ENCODE peak calls at places on chromosomes 13 and 19, in seven cellular contexts. One of them, this sample, is unnamed.

GRCh38 chr13:44128522-44128921 is 245.1 kb upstream of the SERP2 start:
- DNase-seq in tibial artery: no peak
- DNase-seq in psoas muscle: peak
- DNase-seq in fibroblast of villous mesenchyme: no peak
- DNase-seq in epithelial cell of esophagus: no peak
- DNase-seq in AG04450: no peak
- DNase-seq in tibial nerve: no peak
- DNase-seq in this sample: no peak

GRCh38 chr19:46133101-46133627 is 8.7 kb upstream of the IGFL3 start:
- DNase-seq in fibroblast of villous mesenchyme: peak
- DNase-seq in AG04450: peak
- DNase-seq in tibial nerve: no peak
- DNase-seq in psoas muscle: no peak
- DNase-seq in epithelial cell of esophagus: peak
- DNase-seq in tibial artery: no peak
- DNase-seq in this sample: peak

GRCh38 chr13:106514928-106515634 is 20.4 kb downstream of the EFNB2 start:
- DNase-seq in tibial artery: no peak
- DNase-seq in epithelial cell of esophagus: no peak
- DNase-seq in psoas muscle: no peak
- DNase-seq in tibial nerve: no peak
- DNase-seq in fibroblast of villous mesenchyme: no peak
- DNase-seq in AG04450: no peak
- DNase-seq in this sample: no peak

GRCh38 chr19:55383789-55384575 is at the start of gene TMEM238:
- DNase-seq in fibroblast of villous mesenchyme: peak
- DNase-seq in AG04450: no peak
- DNase-seq in tibial artery: no peak
- DNase-seq in psoas muscle: peak
- DNase-seq in tibial nerve: no peak
- DNase-seq in epithelial cell of esophagus: peak
- DNase-seq in this sample: peak

GRCh38 chr19:17762505-17763229 is 11.4 kb downstream of the FCHO1 start:
- DNase-seq in tibial artery: no peak
- DNase-seq in fibroblast of villous mesenchyme: peak
- DNase-seq in tibial nerve: no peak
- DNase-seq in psoas muscle: no peak
- DNase-seq in epithelial cell of esophagus: peak
- DNase-seq in AG04450: no peak
- DNase-seq in this sample: peak

GRCh38 chr19:5212101-5212500 is 128.5 kb downstream of the PTPRS start:
- DNase-seq in tibial nerve: no peak
- DNase-seq in psoas muscle: no peak
- DNase-seq in tibial artery: no peak
- DNase-seq in AG04450: no peak
- DNase-seq in epithelial cell of esophagus: no peak
- DNase-seq in fibroblast of villous mesenchyme: no peak
- DNase-seq in this sample: no peak

GRCh38 chr13:99981115-99982020 is at the start of gene ZIC2:
- DNase-seq in AG04450: no peak
- DNase-seq in tibial artery: no peak
- DNase-seq in fibroblast of villous mesenchyme: peak
- DNase-seq in tibial nerve: no peak
- DNase-seq in epithelial cell of esophagus: peak
- DNase-seq in psoas muscle: no peak
- DNase-seq in this sample: no peak

GRCh38 chr19:18558202-18558555 is 509 bp downstream of the KXD1 start:
- DNase-seq in tibial nerve: no peak
- DNase-seq in tibial artery: no peak
- DNase-seq in psoas muscle: no peak
- DNase-seq in epithelial cell of esophagus: no peak
- DNase-seq in fibroblast of villous mesenchyme: no peak
- DNase-seq in AG04450: no peak
- DNase-seq in this sample: no peak

GRCh38 chr19:15463865-15464371 is 426 bp downstream of the RASAL3 start:
- DNase-seq in psoas muscle: no peak
- DNase-seq in tibial nerve: no peak
- DNase-seq in fibroblast of villous mesenchyme: no peak
- DNase-seq in epithelial cell of esophagus: no peak
- DNase-seq in tibial artery: no peak
- DNase-seq in AG04450: no peak
- DNase-seq in this sample: no peak
- H3K4me3 ChIP-seq in psoas muscle: peak
- H3K4me3 ChIP-seq in tibial nerve: peak
- H3K4me3 ChIP-seq in fibroblast of villous mesenchyme: no peak
- H3K4me3 ChIP-seq in epithelial cell of esophagus: no peak
- H3K4me3 ChIP-seq in tibial artery: peak
- H3K4me3 ChIP-seq in AG04450: no peak
- H3K4me3 ChIP-seq in this sample: no peak

GRCh38 chr19:42176990-42177685 is 40.3 kb downstream of the DEDD2 start:
- DNase-seq in fibroblast of villous mesenchyme: peak
- DNase-seq in epithelial cell of esophagus: peak
- DNase-seq in AG04450: peak
- DNase-seq in tibial artery: peak
- DNase-seq in tibial nerve: peak
- DNase-seq in psoas muscle: peak
- DNase-seq in this sample: peak
- TF ChIP-seq CTCF in fibroblast of villous mesenchyme: peak
- TF ChIP-seq CTCF in epithelial cell of esophagus: peak
- TF ChIP-seq CTCF in AG04450: peak
- TF ChIP-seq CTCF in tibial artery: no peak
- TF ChIP-seq CTCF in tibial nerve: peak
- TF ChIP-seq CTCF in psoas muscle: peak
- TF ChIP-seq CTCF in this sample: peak

DNA sequence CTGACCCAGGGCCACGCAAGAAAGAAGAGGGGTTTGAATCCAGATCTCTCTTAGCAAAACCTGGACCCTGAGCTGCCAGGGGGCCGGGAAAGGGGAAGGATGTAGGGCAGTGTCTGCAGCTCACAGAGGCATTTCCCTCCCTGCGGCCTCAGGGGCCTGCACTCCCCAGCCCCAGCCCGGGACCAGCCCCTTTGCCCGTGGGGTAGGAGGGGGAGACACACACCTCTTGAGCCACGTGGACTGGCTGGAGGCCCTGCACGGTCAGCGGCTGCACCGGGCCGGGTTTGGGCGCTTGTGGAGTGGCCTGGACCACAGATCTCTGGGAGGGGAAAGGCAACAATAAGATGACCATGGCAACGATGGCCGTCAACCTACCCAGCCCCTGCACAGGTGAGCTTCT is 26.9 kb downstream of the RFX1 start:
- DNase-seq in psoas muscle: no peak
- DNase-seq in epithelial cell of esophagus: no peak
- DNase-seq in AG04450: no peak
- DNase-seq in fibroblast of villous mesenchyme: no peak
- DNase-seq in tibial artery: no peak
- DNase-seq in tibial nerve: no peak
- DNase-seq in this sample: no peak
- H3K4me3 ChIP-seq in psoas muscle: peak
- H3K4me3 ChIP-seq in epithelial cell of esophagus: peak
- H3K4me3 ChIP-seq in AG04450: no peak
- H3K4me3 ChIP-seq in fibroblast of villous mesenchyme: peak
- H3K4me3 ChIP-seq in tibial artery: peak
- H3K4me3 ChIP-seq in tibial nerve: peak
- H3K4me3 ChIP-seq in this sample: no peak

GRCh38 chr13:55244991-55245644 is 1895.6 kb upstream of the PRR20A start:
- DNase-seq in tibial artery: no peak
- DNase-seq in fibroblast of villous mesenchyme: no peak
- DNase-seq in AG04450: no peak
- DNase-seq in epithelial cell of esophagus: peak
- DNase-seq in tibial nerve: no peak
- DNase-seq in psoas muscle: no peak
- DNase-seq in this sample: peak
- TF ChIP-seq CTCF in tibial artery: no peak
- TF ChIP-seq CTCF in fibroblast of villous mesenchyme: no peak
- TF ChIP-seq CTCF in AG04450: no peak
- TF ChIP-seq CTCF in epithelial cell of esophagus: peak
- TF ChIP-seq CTCF in tibial nerve: no peak
- TF ChIP-seq CTCF in psoas muscle: no peak
- TF ChIP-seq CTCF in this sample: no peak

GRCh38 chr19:3138268-3138667 is 2.4 kb downstream of the GNA15 start:
- DNase-seq in AG04450: no peak
- DNase-seq in epithelial cell of esophagus: no peak
- DNase-seq in tibial artery: no peak
- DNase-seq in fibroblast of villous mesenchyme: no peak
- DNase-seq in psoas muscle: no peak
- DNase-seq in tibial nerve: no peak
- DNase-seq in this sample: no peak

GRCh38 chr19:3136684-3137055 is 837 bp downstream of the GNA15 start:
- DNase-seq in AG04450: no peak
- DNase-seq in tibial artery: no peak
- DNase-seq in tibial nerve: no peak
- DNase-seq in psoas muscle: no peak
- DNase-seq in fibroblast of villous mesenchyme: no peak
- DNase-seq in epithelial cell of esophagus: peak
- DNase-seq in this sample: no peak

GRCh38 chr19:3137139-3137538 is 1.3 kb downstream of the GNA15 start:
- DNase-seq in tibial artery: no peak
- DNase-seq in AG04450: no peak
- DNase-seq in epithelial cell of esophagus: no peak
- DNase-seq in tibial nerve: no peak
- DNase-seq in psoas muscle: no peak
- DNase-seq in fibroblast of villous mesenchyme: peak
- DNase-seq in this sample: no peak

GRCh38 chr19:3133793-3134116 is 2.1 kb upstream of the GNA15 start:
- DNase-seq in tibial nerve: no peak
- DNase-seq in fibroblast of villous mesenchyme: no peak
- DNase-seq in epithelial cell of esophagus: no peak
- DNase-seq in psoas muscle: no peak
- DNase-seq in AG04450: no peak
- DNase-seq in tibial artery: no peak
- DNase-seq in this sample: no peak

GRCh38 chr19:3135961-3136683 is at the start of gene GNA15:
- DNase-seq in fibroblast of villous mesenchyme: no peak
- DNase-seq in AG04450: no peak
- DNase-seq in psoas muscle: no peak
- DNase-seq in epithelial cell of esophagus: peak
- DNase-seq in tibial nerve: no peak
- DNase-seq in tibial artery: no peak
- DNase-seq in this sample: no peak
- H3K4me3 ChIP-seq in fibroblast of villous mesenchyme: no peak
- H3K4me3 ChIP-seq in AG04450: no peak
- H3K4me3 ChIP-seq in psoas muscle: peak
- H3K4me3 ChIP-seq in epithelial cell of esophagus: peak
- H3K4me3 ChIP-seq in tibial nerve: peak
- H3K4me3 ChIP-seq in tibial artery: peak
- H3K4me3 ChIP-seq in this sample: no peak

GRCh38 chr13:113758651-113759524 is at the start of gene TMEM255B:
- DNase-seq in tibial nerve: peak
- DNase-seq in AG04450: peak
- DNase-seq in fibroblast of villous mesenchyme: peak
- DNase-seq in epithelial cell of esophagus: peak
- DNase-seq in psoas muscle: peak
- DNase-seq in tibial artery: peak
- DNase-seq in this sample: peak
- TF ChIP-seq CTCF in tibial nerve: peak
- TF ChIP-seq CTCF in AG04450: no peak
- TF ChIP-seq CTCF in fibroblast of villous mesenchyme: peak
- TF ChIP-seq CTCF in epithelial cell of esophagus: no peak
- TF ChIP-seq CTCF in psoas muscle: peak
- TF ChIP-seq CTCF in tibial artery: peak
- TF ChIP-seq CTCF in this sample: no peak

GRCh38 chr19:43798546-43799409 is 3.5 kb downstream of the LYPD5 start:
- DNase-seq in tibial nerve: no peak
- DNase-seq in tibial artery: no peak
- DNase-seq in psoas muscle: peak
- DNase-seq in epithelial cell of esophagus: peak
- DNase-seq in fibroblast of villous mesenchyme: peak
- DNase-seq in AG04450: no peak
- DNase-seq in this sample: peak
- H3K4me3 ChIP-seq in tibial nerve: peak
- H3K4me3 ChIP-seq in tibial artery: peak
- H3K4me3 ChIP-seq in psoas muscle: peak
- H3K4me3 ChIP-seq in epithelial cell of esophagus: peak
- H3K4me3 ChIP-seq in fibroblast of villous mesenchyme: peak
- H3K4me3 ChIP-seq in AG04450: peak
- H3K4me3 ChIP-seq in this sample: peak

GRCh38 chr19:52464798-52465470 is 11.6 kb downstream of the ZNF578 start:
- DNase-seq in tibial artery: no peak
- DNase-seq in AG04450: no peak
- DNase-seq in psoas muscle: no peak
- DNase-seq in tibial nerve: no peak
- DNase-seq in fibroblast of villous mesenchyme: no peak
- DNase-seq in epithelial cell of esophagus: no peak
- DNase-seq in this sample: no peak
- TF ChIP-seq CTCF in tibial artery: no peak
- TF ChIP-seq CTCF in AG04450: no peak
- TF ChIP-seq CTCF in psoas muscle: no peak
- TF ChIP-seq CTCF in tibial nerve: no peak
- TF ChIP-seq CTCF in fibroblast of villous mesenchyme: no peak
- TF ChIP-seq CTCF in epithelial cell of esophagus: no peak
- TF ChIP-seq CTCF in this sample: no peak

GRCh38 chr13:75485286-75486062 is 3.5 kb upstream of the TBC1D4 start:
- DNase-seq in tibial artery: no peak
- DNase-seq in tibial nerve: no peak
- DNase-seq in epithelial cell of esophagus: peak
- DNase-seq in AG04450: no peak
- DNase-seq in fibroblast of villous mesenchyme: no peak
- DNase-seq in psoas muscle: no peak
- DNase-seq in this sample: peak

GRCh38 chr13:75481176-75482069 is 546 bp downstream of the TBC1D4 start:
- DNase-seq in tibial artery: peak
- DNase-seq in AG04450: no peak
- DNase-seq in fibroblast of villous mesenchyme: no peak
- DNase-seq in tibial nerve: no peak
- DNase-seq in epithelial cell of esophagus: peak
- DNase-seq in psoas muscle: peak
- DNase-seq in this sample: peak

GRCh38 chr13:75480691-75481175 is 1.2 kb downstream of the TBC1D4 start:
- DNase-seq in fibroblast of villous mesenchyme: peak
- DNase-seq in psoas muscle: peak
- DNase-seq in tibial artery: peak
- DNase-seq in tibial nerve: peak
- DNase-seq in AG04450: no peak
- DNase-seq in epithelial cell of esophagus: peak
- DNase-seq in this sample: peak

GRCh38 chr13:75482070-75482819 is at the start of gene TBC1D4:
- DNase-seq in tibial artery: peak
- DNase-seq in tibial nerve: peak
- DNase-seq in epithelial cell of esophagus: peak
- DNase-seq in psoas muscle: peak
- DNase-seq in AG04450: peak
- DNase-seq in fibroblast of villous mesenchyme: peak
- DNase-seq in this sample: peak

GRCh38 chr13:75482820-75483079 is 781 bp upstream of the TBC1D4 start:
- DNase-seq in epithelial cell of esophagus: no peak
- DNase-seq in tibial artery: no peak
- DNase-seq in AG04450: no peak
- DNase-seq in tibial nerve: no peak
- DNase-seq in psoas muscle: no peak
- DNase-seq in fibroblast of villous mesenchyme: no peak
- DNase-seq in this sample: no peak
- H3K4me3 ChIP-seq in epithelial cell of esophagus: peak
- H3K4me3 ChIP-seq in tibial artery: peak
- H3K4me3 ChIP-seq in AG04450: peak
- H3K4me3 ChIP-seq in tibial nerve: peak
- H3K4me3 ChIP-seq in psoas muscle: peak
- H3K4me3 ChIP-seq in fibroblast of villous mesenchyme: peak
- H3K4me3 ChIP-seq in this sample: peak

GRCh38 chr19:2110822-2111221 is 14.1 kb downstream of the IZUMO4 start:
- DNase-seq in fibroblast of villous mesenchyme: no peak
- DNase-seq in epithelial cell of esophagus: no peak
- DNase-seq in tibial nerve: no peak
- DNase-seq in tibial artery: no peak
- DNase-seq in AG04450: no peak
- DNase-seq in psoas muscle: no peak
- DNase-seq in this sample: no peak
- TF ChIP-seq CTCF in fibroblast of villous mesenchyme: no peak
- TF ChIP-seq CTCF in epithelial cell of esophagus: no peak
- TF ChIP-seq CTCF in tibial nerve: no peak
- TF ChIP-seq CTCF in tibial artery: no peak
- TF ChIP-seq CTCF in AG04450: no peak
- TF ChIP-seq CTCF in psoas muscle: no peak
- TF ChIP-seq CTCF in this sample: no peak